ENCODE peak calls at places on chromosomes 4 and X, in five cellular contexts. W is upper lobe of right lung; D is activated naive CD8-positive, alpha-beta T cell treated with anti-CD3 and anti-CD28 coated beads, Interleukin-2, amount 50 U/mL, for 24 hours; N is iris pigment epithelial cell; H is GM04504. G is an unnamed sample.

GRCh38 chrX:136694491-136695087 is 46.6 kb downstream of the CD40LG start:
- DNase-seq in N (peak), H (peak), W (no peak), D (no peak), G (no peak)

GRCh38 chrX:21176927-21177571 is 197.2 kb upstream of the CNKSR2 start:
- DNase-seq in H (no peak), N (no peak), D (no peak), W (no peak), G (no peak)

GRCh38 chr4:110654254-110654635 is 31.4 kb upstream of the PITX2 start:
- DNase-seq in N (peak), W (no peak), H (no peak), D (no peak), G (no peak)

GRCh38 chrX:148905376-148905775 is 405.0 kb downstream of the AFF2 start:
- DNase-seq in W (no peak), N (no peak), H (no peak), D (no peak), G (no peak)

GRCh38 chr4:3436798-3437581 is 4.8 kb upstream of the HGFAC start:
- DNase-seq in D (no peak), N (peak), W (peak), H (no peak), G (no peak)

GRCh38 chrX:34404386-34405070 is 252.6 kb downstream of the TMEM47 start:
- DNase-seq in N (no peak), W (no peak), H (no peak), D (no peak), G (no peak)

GRCh38 chr4:8732681-8733243 is 138.9 kb downstream of the HMX1 start:
- DNase-seq in H (no peak), W (peak), N (no peak), D (no peak), G (no peak)

GRCh38 chr4:173294444-173294843 is 39.7 kb downstream of the HMGB2 start:
- DNase-seq in N (no peak), H (no peak), W (no peak), D (no peak), G (no peak)

GRCh38 chrX:110316351-110317078 is 1.4 kb downstream of the AMMECR1 start:
- DNase-seq in H (no peak), N (no peak), W (no peak), D (no peak), G (no peak)

GRCh38 chr4:19807505-19807904 is 444.2 kb upstream of the SLIT2 start:
- DNase-seq in N (peak), H (peak), D (no peak), W (no peak), G (no peak)

GRCh38 chr4:25702848-25703247 is 47.2 kb downstream of the SLC34A2 start:
- DNase-seq in N (peak), D (no peak), H (peak), W (no peak), G (no peak)

GRCh38 chrX:42119076-42119475 is 195.7 kb upstream of the CASK start:
- DNase-seq in W (no peak), N (peak), H (peak), D (no peak), G (no peak)

GRCh38 chr4:121253961-121254360 is 89.8 kb upstream of the TNIP3 start:
- DNase-seq in W (no peak), H (no peak), D (no peak), N (no peak), G (no peak)

GRCh38 chrX:101097546-101098453 is at the start of gene CENPI:
- DNase-seq in D (peak), W (peak), N (peak), H (peak), G (peak)

GRCh38 chrX:152897216-152898144 is at the start of gene ZNF185:
- DNase-seq in D (no peak), H (no peak), W (peak), N (peak), G (no peak)

GRCh38 chrX:104618106-104618895 is 52.3 kb downstream of the IL1RAPL2 start:
- DNase-seq in H (no peak), N (no peak), D (no peak), W (no peak), G (no peak)

GRCh38 chr4:30720656-30721352 is 635 bp downstream of the PCDH7 start:
- DNase-seq in H (no peak), D (peak), W (no peak), N (peak), G (no peak)

GRCh38 chrX:107629533-107629909 is 1.2 kb downstream of the PRPS1 start:
- DNase-seq in D (no peak), W (no peak), N (peak), H (no peak), G (no peak)

GRCh38 chrX:148530464-148531077 is 30.2 kb downstream of the AFF2 start:
- DNase-seq in W (no peak), H (no peak), D (peak), N (peak), G (no peak)

GRCh38 chr4:89420507-89420906 is 112.9 kb upstream of the GPRIN3 start:
- DNase-seq in N (peak), H (no peak), W (no peak), D (no peak), G (no peak)

GRCh38 chr4:27789768-27790167 is 929.1 kb downstream of the STIM2 start:
- DNase-seq in H (no peak), W (no peak), D (no peak), N (peak), G (no peak)

GRCh38 chr4:25938251-25939186 is 24.5 kb downstream of the SMIM20 start:
- DNase-seq in N (peak), D (peak), W (no peak), H (peak), G (peak)